ENCODE peak calls at places on chromosome 11, in five cellular contexts. One of them, this sample, is unnamed.

GRCh38 chr11:47512701-47513100 is 40.2 kb downstream of the CELF1 start:
- DNase-seq in fibroblast of mammary gland: no peak
- DNase-seq in upper lobe of right lung: no peak
- DNase-seq in suprapubic skin: no peak
- DNase-seq in fibroblast of lung: no peak
- DNase-seq in this sample: no peak

GRCh38 chr11:94134651-94135512 is 6.2 kb downstream of the PANX1 start:
- DNase-seq in suprapubic skin: no peak
- DNase-seq in fibroblast of mammary gland: peak; percentile 93
- DNase-seq in fibroblast of lung: peak; percentile 82
- DNase-seq in upper lobe of right lung: no peak
- DNase-seq in this sample: peak; percentile 94

GRCh38 chr11:63802637-63803414 is 10.4 kb upstream of the SPINDOC start:
- DNase-seq in suprapubic skin: no peak
- DNase-seq in fibroblast of lung: peak; percentile 61
- DNase-seq in fibroblast of mammary gland: peak; percentile 83
- DNase-seq in upper lobe of right lung: no peak
- DNase-seq in this sample: peak; percentile 21

GRCh38 chr11:49208006-49208721 is at the start of gene FOLH1:
- DNase-seq in fibroblast of mammary gland: peak; percentile 15
- DNase-seq in fibroblast of lung: peak; percentile 49
- DNase-seq in suprapubic skin: no peak
- DNase-seq in upper lobe of right lung: peak; percentile 71
- DNase-seq in this sample: no peak

GRCh38 chr11:116702772-116703360 is 69.9 kb downstream of the BUD13 start:
- DNase-seq in fibroblast of lung: no peak
- DNase-seq in fibroblast of mammary gland: no peak
- DNase-seq in upper lobe of right lung: no peak
- DNase-seq in suprapubic skin: no peak
- DNase-seq in this sample: no peak

GRCh38 chr11:14254533-14255530 is 104.2 kb downstream of the RRAS2 start:
- DNase-seq in upper lobe of right lung: no peak
- DNase-seq in suprapubic skin: no peak
- DNase-seq in fibroblast of lung: peak; percentile 27
- DNase-seq in fibroblast of mammary gland: no peak
- DNase-seq in this sample: peak; percentile 24

GRCh38 chr11:74579577-74580270 is 12.7 kb upstream of the POLD3 start:
- DNase-seq in fibroblast of mammary gland: no peak
- DNase-seq in suprapubic skin: no peak
- DNase-seq in fibroblast of lung: no peak
- DNase-seq in upper lobe of right lung: no peak
- DNase-seq in this sample: no peak

GRCh38 chr11:17978553-17979287 is 34.1 kb downstream of the SERGEF start:
- DNase-seq in suprapubic skin: no peak
- DNase-seq in upper lobe of right lung: no peak
- DNase-seq in fibroblast of lung: peak; percentile 56
- DNase-seq in fibroblast of mammary gland: peak; percentile 58
- DNase-seq in this sample: peak; percentile 51

GRCh38 chr11:105202844-105203548 is 63.4 kb upstream of the CARD18 start:
- DNase-seq in fibroblast of lung: no peak
- DNase-seq in suprapubic skin: no peak
- DNase-seq in upper lobe of right lung: no peak
- DNase-seq in fibroblast of mammary gland: peak; percentile 20
- DNase-seq in this sample: no peak

GRCh38 chr11:32829680-32830412 is at the start of gene PRRG4:
- DNase-seq in upper lobe of right lung: peak; percentile 93
- DNase-seq in fibroblast of lung: peak; percentile 29
- DNase-seq in fibroblast of mammary gland: peak; percentile 24
- DNase-seq in suprapubic skin: no peak
- DNase-seq in this sample: no peak

GRCh38 chr11:16985297-16985696 is 28.9 kb downstream of the PLEKHA7 start:
- DNase-seq in upper lobe of right lung: no peak
- DNase-seq in fibroblast of mammary gland: no peak
- DNase-seq in suprapubic skin: no peak
- DNase-seq in fibroblast of lung: no peak
- DNase-seq in this sample: no peak

GRCh38 chr11:77092382-77092781 is 10.3 kb upstream of the OMP start:
- DNase-seq in fibroblast of lung: no peak
- DNase-seq in fibroblast of mammary gland: no peak
- DNase-seq in suprapubic skin: no peak
- DNase-seq in upper lobe of right lung: peak; percentile 45
- DNase-seq in this sample: no peak

GRCh38 chr11:60951909-60952741 is at the start of gene SLC15A3:
- DNase-seq in suprapubic skin: no peak
- DNase-seq in fibroblast of mammary gland: peak; percentile 16
- DNase-seq in fibroblast of lung: peak; percentile 50
- DNase-seq in upper lobe of right lung: peak; percentile 88
- DNase-seq in this sample: peak; percentile 57

GRCh38 chr11:15035283-15035682 is 38.1 kb upstream of the CALCB start:
- DNase-seq in upper lobe of right lung: no peak
- DNase-seq in fibroblast of mammary gland: no peak
- DNase-seq in fibroblast of lung: no peak
- DNase-seq in suprapubic skin: no peak
- DNase-seq in this sample: no peak

GRCh38 chr11:119029340-119030028 is 1.2 kb downstream of the SLC37A4 start:
- DNase-seq in upper lobe of right lung: no peak
- DNase-seq in suprapubic skin: no peak
- DNase-seq in fibroblast of lung: no peak
- DNase-seq in fibroblast of mammary gland: no peak
- DNase-seq in this sample: no peak

GRCh38 chr11:61769169-61769920 is 16.9 kb downstream of the MYRF start:
- DNase-seq in upper lobe of right lung: peak; percentile 74
- DNase-seq in fibroblast of mammary gland: no peak
- DNase-seq in suprapubic skin: no peak
- DNase-seq in fibroblast of lung: peak; percentile 24
- DNase-seq in this sample: peak; percentile 22

GRCh38 chr11:47433991-47434786 is 8.0 kb upstream of the PSMC3 start:
- DNase-seq in fibroblast of lung: peak; percentile 54
- DNase-seq in fibroblast of mammary gland: peak; percentile 87
- DNase-seq in suprapubic skin: no peak
- DNase-seq in upper lobe of right lung: no peak
- DNase-seq in this sample: peak; percentile 93

GRCh38 chr11:67267188-67268035 is 1.1 kb downstream of the GRK2 start:
- DNase-seq in fibroblast of mammary gland: no peak
- DNase-seq in upper lobe of right lung: peak; percentile 74
- DNase-seq in fibroblast of lung: no peak
- DNase-seq in suprapubic skin: no peak
- DNase-seq in this sample: no peak

GRCh38 chr11:13094930-13095687 is 86.0 kb downstream of the RASSF10 start:
- DNase-seq in upper lobe of right lung: no peak
- DNase-seq in fibroblast of lung: no peak
- DNase-seq in suprapubic skin: no peak
- DNase-seq in fibroblast of mammary gland: no peak
- DNase-seq in this sample: no peak

GRCh38 chr11:123457187-123457770 is 27.2 kb downstream of the GRAMD1B start:
- DNase-seq in fibroblast of lung: no peak
- DNase-seq in fibroblast of mammary gland: no peak
- DNase-seq in suprapubic skin: no peak
- DNase-seq in upper lobe of right lung: no peak
- DNase-seq in this sample: peak; percentile 39

GRCh38 chr11:86865436-86865835 is 65.1 kb downstream of the PRSS23 start:
- DNase-seq in fibroblast of lung: no peak
- DNase-seq in suprapubic skin: no peak
- DNase-seq in fibroblast of mammary gland: no peak
- DNase-seq in upper lobe of right lung: no peak
- DNase-seq in this sample: no peak

DNA sequence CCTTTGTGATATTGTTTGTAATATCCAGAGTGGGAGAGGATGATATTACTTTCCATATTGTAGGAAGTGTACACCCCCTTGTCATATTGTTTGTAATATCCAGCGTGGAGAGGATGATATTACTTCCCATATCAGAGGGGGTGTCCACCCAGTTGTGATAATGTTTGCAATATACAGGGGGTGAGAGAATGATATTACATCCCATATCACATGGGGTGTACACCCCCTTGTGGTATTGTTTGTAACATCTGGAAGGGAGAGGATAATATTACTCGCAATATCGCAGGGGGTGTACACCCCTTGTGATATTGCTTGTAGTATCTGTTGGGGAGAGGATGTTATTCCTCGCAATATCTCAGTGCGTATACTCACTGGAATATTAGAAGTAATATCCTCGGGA is 61.5 kb downstream of the PRSS23 start:
- DNase-seq in upper lobe of right lung: no peak
- DNase-seq in suprapubic skin: no peak
- DNase-seq in fibroblast of lung: no peak
- DNase-seq in fibroblast of mammary gland: no peak
- DNase-seq in this sample: no peak
- TF ChIP-seq CTCF in upper lobe of right lung: no peak
- TF ChIP-seq CTCF in suprapubic skin: no peak
- TF ChIP-seq CTCF in fibroblast of lung: no peak
- TF ChIP-seq CTCF in fibroblast of mammary gland: peak; percentile 19
- TF ChIP-seq CTCF in this sample: peak; percentile 10

DNA sequence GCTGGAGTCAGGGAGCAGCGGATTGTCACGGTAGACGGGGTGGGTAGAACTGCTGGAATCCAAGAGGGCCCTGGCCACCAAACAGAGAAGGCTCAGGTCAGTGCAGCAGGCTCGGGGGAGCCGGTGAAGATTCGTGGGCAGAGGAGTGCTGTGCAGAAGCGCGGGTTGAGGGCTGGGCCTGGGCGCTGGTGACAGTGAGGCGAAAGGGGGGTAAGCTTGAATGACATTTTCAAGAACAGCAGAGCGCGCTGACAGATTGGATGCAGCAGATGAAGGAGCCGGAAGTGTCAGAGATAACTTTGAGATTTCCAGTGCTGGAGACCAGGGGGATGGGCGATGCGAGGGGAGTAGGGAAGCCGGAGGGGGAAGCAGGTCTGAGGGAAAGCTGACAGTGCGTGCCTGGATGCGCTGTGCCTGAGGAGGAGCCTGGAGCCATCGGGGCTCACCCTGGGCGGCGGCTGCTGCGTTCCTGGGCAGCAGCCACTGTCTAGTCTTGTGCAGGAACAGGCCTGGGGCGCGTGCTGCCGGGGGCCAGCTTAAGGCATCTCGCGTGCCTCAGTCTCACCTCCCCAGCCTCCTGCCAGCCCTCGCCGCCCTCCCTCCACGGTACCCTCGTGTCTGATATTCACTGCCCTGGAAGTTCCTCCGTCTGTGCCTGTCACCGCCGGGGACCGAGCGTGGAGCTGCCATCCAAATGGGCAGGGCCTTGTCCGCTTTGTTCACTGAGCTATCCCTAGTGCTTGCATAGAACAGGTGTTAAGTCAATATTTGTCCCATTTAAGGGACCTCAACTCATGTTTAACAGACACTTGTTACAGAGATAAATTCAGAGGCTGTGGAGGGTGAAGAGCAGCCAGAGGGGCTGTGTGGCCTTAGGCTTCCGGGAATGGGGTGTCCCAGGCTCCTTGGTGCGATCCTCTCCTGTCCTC is 5.2 kb downstream of the GRIK4 start:
- DNase-seq in fibroblast of mammary gland: no peak
- DNase-seq in fibroblast of lung: no peak
- DNase-seq in upper lobe of right lung: peak; percentile 62
- DNase-seq in suprapubic skin: no peak
- DNase-seq in this sample: no peak
- H3K4me3 ChIP-seq in fibroblast of mammary gland: no peak overlapping the region
- H3K4me3 ChIP-seq in fibroblast of lung: no peak overlapping the region
- H3K4me3 ChIP-seq in upper lobe of right lung: no peak overlapping the region
- H3K4me3 ChIP-seq in suprapubic skin: no peak overlapping the region
- H3K4me3 ChIP-seq in this sample: no peak overlapping the region

DNA sequence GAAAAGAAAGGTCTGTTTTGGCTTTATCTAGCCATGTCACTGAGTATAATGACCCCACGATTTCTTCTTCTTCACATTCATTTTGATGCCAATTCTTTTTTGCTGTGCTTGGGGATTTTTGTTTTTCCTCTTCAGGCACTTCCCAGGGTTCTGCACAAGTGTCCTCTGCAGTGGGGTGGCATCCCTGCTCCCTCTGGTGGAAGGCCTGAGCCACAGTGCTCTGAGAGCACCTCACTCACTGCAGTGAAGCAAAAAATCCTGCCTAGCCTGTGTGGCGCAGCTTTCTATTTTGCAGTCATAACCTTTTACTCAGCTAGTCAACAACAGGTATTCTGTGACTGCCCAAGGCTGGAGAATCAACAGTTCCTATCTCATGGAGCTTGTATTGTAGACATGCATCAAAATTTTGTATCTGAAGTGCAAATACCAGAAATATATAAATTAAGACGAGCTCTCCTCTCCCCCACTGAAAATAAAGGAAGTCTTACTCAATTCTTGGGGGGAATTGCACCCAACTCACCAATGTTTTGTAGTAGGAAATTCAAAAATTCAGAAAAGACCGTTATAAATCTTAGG is 153.3 kb downstream of the NCAM1 start:
- DNase-seq in suprapubic skin: no peak
- DNase-seq in fibroblast of mammary gland: peak; percentile 27
- DNase-seq in fibroblast of lung: peak; percentile 59
- DNase-seq in upper lobe of right lung: no peak
- DNase-seq in this sample: peak; percentile 61
- TF ChIP-seq CTCF in suprapubic skin: peak; percentile 56
- TF ChIP-seq CTCF in fibroblast of mammary gland: peak; percentile 56
- TF ChIP-seq CTCF in fibroblast of lung: peak; percentile 70
- TF ChIP-seq CTCF in upper lobe of right lung: peak; percentile 58
- TF ChIP-seq CTCF in this sample: peak; percentile 82

GRCh38 chr11:68379216-68379615 is 66.8 kb downstream of the LRP5 start:
- DNase-seq in fibroblast of lung: no peak
- DNase-seq in upper lobe of right lung: no peak
- DNase-seq in fibroblast of mammary gland: no peak
- DNase-seq in suprapubic skin: no peak
- DNase-seq in this sample: no peak

GRCh38 chr11:68381716-68382115 is 69.3 kb downstream of the LRP5 start:
- DNase-seq in fibroblast of lung: no peak
- DNase-seq in suprapubic skin: no peak
- DNase-seq in upper lobe of right lung: no peak
- DNase-seq in fibroblast of mammary gland: no peak
- DNase-seq in this sample: no peak

GRCh38 chr11:68383976-68384501 is 71.6 kb downstream of the LRP5 start:
- DNase-seq in suprapubic skin: no peak
- DNase-seq in upper lobe of right lung: no peak
- DNase-seq in fibroblast of mammary gland: peak; percentile 35
- DNase-seq in fibroblast of lung: peak; percentile 46
- DNase-seq in this sample: peak; percentile 52

GRCh38 chr11:68382358-68382998 is 70.1 kb downstream of the LRP5 start:
- DNase-seq in suprapubic skin: no peak
- DNase-seq in fibroblast of lung: no peak
- DNase-seq in fibroblast of mammary gland: no peak
- DNase-seq in upper lobe of right lung: no peak
- DNase-seq in this sample: no peak

DNA sequence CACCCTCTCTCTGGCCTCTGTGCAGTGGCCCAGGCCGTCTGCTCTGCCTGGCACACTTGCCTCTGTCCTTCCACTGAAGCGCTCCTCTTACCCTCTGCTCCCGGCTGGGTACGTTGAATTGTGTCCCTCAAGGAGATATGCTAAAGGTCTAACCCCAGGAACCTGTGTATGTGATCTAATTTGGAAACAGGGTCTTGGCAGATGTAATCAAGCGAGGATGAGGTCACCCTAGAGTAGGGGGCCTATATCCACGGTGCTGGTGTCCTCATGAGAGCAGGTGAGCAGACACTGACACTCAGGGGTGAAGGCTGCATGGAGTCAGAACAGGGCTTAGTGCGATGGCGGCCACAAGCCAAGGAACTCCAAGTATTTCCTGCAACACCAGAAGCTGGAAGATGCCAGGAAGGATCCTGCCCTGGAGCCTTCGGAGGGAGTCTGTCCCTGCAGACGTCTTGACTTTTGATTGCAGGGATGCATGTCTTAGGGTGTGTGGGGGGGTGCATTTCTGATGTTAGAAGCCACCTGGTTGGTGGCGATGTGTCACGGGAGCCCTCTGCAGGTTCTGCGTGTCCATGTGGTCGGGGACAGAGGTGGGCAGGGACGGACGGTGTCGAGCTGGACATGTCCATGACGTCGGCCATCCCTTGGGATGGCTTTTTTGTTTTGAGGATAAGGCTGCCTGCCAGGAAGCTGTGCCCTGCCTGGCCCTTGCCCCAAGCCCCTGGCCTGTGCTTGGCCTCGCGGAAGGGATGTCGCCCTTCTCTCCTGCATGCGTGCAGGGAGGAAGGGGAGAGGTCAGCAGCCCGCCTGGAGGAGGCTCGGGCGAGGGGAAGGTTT is 68.6 kb downstream of the LRP5 start:
- DNase-seq in fibroblast of mammary gland: no peak
- DNase-seq in upper lobe of right lung: no peak
- DNase-seq in fibroblast of lung: no peak
- DNase-seq in suprapubic skin: no peak
- DNase-seq in this sample: no peak
- H3K4me3 ChIP-seq in fibroblast of mammary gland: no peak overlapping the region
- H3K4me3 ChIP-seq in upper lobe of right lung: peak overlapping the region; percentile 1
- H3K4me3 ChIP-seq in fibroblast of lung: no peak overlapping the region
- H3K4me3 ChIP-seq in suprapubic skin: peak overlapping the region; percentile 9
- H3K4me3 ChIP-seq in this sample: no peak overlapping the region